ENCODE peak calls at places on chromosomes 6 and 20, in five cellular contexts. One of them, this sample, is unnamed.

GRCh38 chr6:155444952-155445903 is 10.4 kb downstream of the NOX3 start:
- DNase-seq in CD8-positive, alpha-beta T cell: no peak
- DNase-seq in H9: no peak
- DNase-seq in tibial nerve: no peak
- DNase-seq in tibial artery: no peak
- DNase-seq in this sample: no peak

GRCh38 chr6:126640921-126641320 is 301.0 kb downstream of the CENPW start:
- DNase-seq in tibial artery: no peak
- DNase-seq in tibial nerve: no peak
- DNase-seq in CD8-positive, alpha-beta T cell: no peak
- DNase-seq in H9: no peak
- DNase-seq in this sample: no peak

GRCh38 chr6:168100803-168101095 is 21.7 kb upstream of the FRMD1 start:
- DNase-seq in H9: no peak
- DNase-seq in tibial nerve: no peak
- DNase-seq in CD8-positive, alpha-beta T cell: no peak
- DNase-seq in tibial artery: no peak
- DNase-seq in this sample: no peak

GRCh38 chr6:81996414-81996813 is 243.9 kb upstream of the TENT5A start:
- DNase-seq in tibial artery: no peak
- DNase-seq in tibial nerve: no peak
- DNase-seq in CD8-positive, alpha-beta T cell: no peak
- DNase-seq in H9: no peak
- DNase-seq in this sample: no peak

GRCh38 chr6:158665332-158665731 is 15.5 kb downstream of the SYTL3 start:
- DNase-seq in tibial artery: no peak
- DNase-seq in tibial nerve: no peak
- DNase-seq in CD8-positive, alpha-beta T cell: no peak
- DNase-seq in H9: no peak
- DNase-seq in this sample: no peak

GRCh38 chr6:15893556-15894253 is 230.9 kb upstream of the DTNBP1 start:
- DNase-seq in H9: no peak
- DNase-seq in tibial nerve: no peak
- DNase-seq in CD8-positive, alpha-beta T cell: no peak
- DNase-seq in tibial artery: no peak
- DNase-seq in this sample: no peak

GRCh38 chr20:25248501-25249172 is 752 bp downstream of the PYGB start:
- DNase-seq in H9: peak; percentile 54
- DNase-seq in tibial artery: peak; percentile 73
- DNase-seq in tibial nerve: no peak
- DNase-seq in CD8-positive, alpha-beta T cell: no peak
- DNase-seq in this sample: no peak

GRCh38 chr6:97841763-97842162 is 558.7 kb upstream of the MMS22L start:
- DNase-seq in H9: no peak
- DNase-seq in CD8-positive, alpha-beta T cell: no peak
- DNase-seq in tibial nerve: no peak
- DNase-seq in tibial artery: no peak
- DNase-seq in this sample: no peak

GRCh38 chr6:137677714-137678113 is 183.5 kb upstream of the OLIG3 start:
- DNase-seq in tibial artery: no peak
- DNase-seq in tibial nerve: no peak
- DNase-seq in CD8-positive, alpha-beta T cell: no peak
- DNase-seq in H9: no peak
- DNase-seq in this sample: no peak

GRCh38 chr20:20864346-20865096 is 152.1 kb upstream of the RALGAPA2 start:
- DNase-seq in H9: no peak
- DNase-seq in tibial artery: no peak
- DNase-seq in CD8-positive, alpha-beta T cell: no peak
- DNase-seq in tibial nerve: no peak
- DNase-seq in this sample: no peak

GRCh38 chr20:5919634-5920544 is 30.4 kb downstream of the TRMT6 start:
- DNase-seq in H9: no peak
- DNase-seq in tibial artery: no peak
- DNase-seq in CD8-positive, alpha-beta T cell: no peak
- DNase-seq in tibial nerve: no peak
- DNase-seq in this sample: no peak

GRCh38 chr6:148396926-148397325 is 54.3 kb downstream of the SASH1 start:
- DNase-seq in H9: no peak
- DNase-seq in tibial nerve: no peak
- DNase-seq in tibial artery: no peak
- DNase-seq in CD8-positive, alpha-beta T cell: no peak
- DNase-seq in this sample: no peak

GRCh38 chr6:148501178-148501590 is 158.5 kb downstream of the SASH1 start:
- DNase-seq in tibial nerve: peak; percentile 80
- DNase-seq in H9: no peak
- DNase-seq in CD8-positive, alpha-beta T cell: no peak
- DNase-seq in tibial artery: peak; percentile 87
- DNase-seq in this sample: no peak

GRCh38 chr20:4071177-4071723 is 55.9 kb upstream of the RNF24 start:
- DNase-seq in H9: no peak
- DNase-seq in CD8-positive, alpha-beta T cell: no peak
- DNase-seq in tibial nerve: no peak
- DNase-seq in tibial artery: no peak
- DNase-seq in this sample: no peak

GRCh38 chr6:130223508-130223907 is 757 bp upstream of the SAMD3 start:
- DNase-seq in CD8-positive, alpha-beta T cell: peak; percentile 55
- DNase-seq in tibial nerve: no peak
- DNase-seq in tibial artery: no peak
- DNase-seq in H9: no peak
- DNase-seq in this sample: peak; percentile 64

GRCh38 chr6:119197271-119197670 is 118.8 kb upstream of the FAM184A start:
- DNase-seq in tibial artery: no peak
- DNase-seq in H9: no peak
- DNase-seq in tibial nerve: no peak
- DNase-seq in CD8-positive, alpha-beta T cell: no peak
- DNase-seq in this sample: no peak

GRCh38 chr6:12047304-12047703 is 35.2 kb downstream of the HIVEP1 start:
- DNase-seq in tibial artery: no peak
- DNase-seq in H9: no peak
- DNase-seq in tibial nerve: no peak
- DNase-seq in CD8-positive, alpha-beta T cell: no peak
- DNase-seq in this sample: no peak

GRCh38 chr20:46552460-46553420 is 2.3 kb upstream of the OCSTAMP start:
- DNase-seq in tibial nerve: no peak
- DNase-seq in CD8-positive, alpha-beta T cell: no peak
- DNase-seq in H9: no peak
- DNase-seq in tibial artery: no peak
- DNase-seq in this sample: no peak

GRCh38 chr6:35943390-35943789 is 22.5 kb upstream of the SRPK1 start:
- DNase-seq in tibial nerve: no peak
- DNase-seq in CD8-positive, alpha-beta T cell: no peak
- DNase-seq in H9: no peak
- DNase-seq in tibial artery: no peak
- DNase-seq in this sample: no peak
- TF ChIP-seq CTCF in tibial nerve: no peak
- TF ChIP-seq CTCF in CD8-positive, alpha-beta T cell: no peak
- TF ChIP-seq CTCF in H9: no peak
- TF ChIP-seq CTCF in tibial artery: no peak
- TF ChIP-seq CTCF in this sample: no peak

GRCh38 chr6:36128793-36129192 is 1.5 kb upstream of the MAPK13 start:
- DNase-seq in tibial artery: peak; percentile 21
- DNase-seq in tibial nerve: no peak
- DNase-seq in CD8-positive, alpha-beta T cell: no peak
- DNase-seq in H9: no peak
- DNase-seq in this sample: no peak

GRCh38 chr6:36129889-36130671 is at the start of gene MAPK13:
- DNase-seq in tibial nerve: no peak
- DNase-seq in H9: peak; percentile 59
- DNase-seq in tibial artery: no peak
- DNase-seq in CD8-positive, alpha-beta T cell: no peak
- DNase-seq in this sample: no peak

GRCh38 chr6:36132221-36132895 is 2.0 kb downstream of the MAPK13 start:
- DNase-seq in tibial artery: no peak
- DNase-seq in tibial nerve: no peak
- DNase-seq in H9: no peak
- DNase-seq in CD8-positive, alpha-beta T cell: no peak
- DNase-seq in this sample: no peak

GRCh38 chr6:36131517-36132220 is 1.4 kb downstream of the MAPK13 start:
- DNase-seq in tibial nerve: no peak
- DNase-seq in tibial artery: no peak
- DNase-seq in CD8-positive, alpha-beta T cell: peak; percentile 37
- DNase-seq in H9: no peak
- DNase-seq in this sample: peak; percentile 28

DNA sequence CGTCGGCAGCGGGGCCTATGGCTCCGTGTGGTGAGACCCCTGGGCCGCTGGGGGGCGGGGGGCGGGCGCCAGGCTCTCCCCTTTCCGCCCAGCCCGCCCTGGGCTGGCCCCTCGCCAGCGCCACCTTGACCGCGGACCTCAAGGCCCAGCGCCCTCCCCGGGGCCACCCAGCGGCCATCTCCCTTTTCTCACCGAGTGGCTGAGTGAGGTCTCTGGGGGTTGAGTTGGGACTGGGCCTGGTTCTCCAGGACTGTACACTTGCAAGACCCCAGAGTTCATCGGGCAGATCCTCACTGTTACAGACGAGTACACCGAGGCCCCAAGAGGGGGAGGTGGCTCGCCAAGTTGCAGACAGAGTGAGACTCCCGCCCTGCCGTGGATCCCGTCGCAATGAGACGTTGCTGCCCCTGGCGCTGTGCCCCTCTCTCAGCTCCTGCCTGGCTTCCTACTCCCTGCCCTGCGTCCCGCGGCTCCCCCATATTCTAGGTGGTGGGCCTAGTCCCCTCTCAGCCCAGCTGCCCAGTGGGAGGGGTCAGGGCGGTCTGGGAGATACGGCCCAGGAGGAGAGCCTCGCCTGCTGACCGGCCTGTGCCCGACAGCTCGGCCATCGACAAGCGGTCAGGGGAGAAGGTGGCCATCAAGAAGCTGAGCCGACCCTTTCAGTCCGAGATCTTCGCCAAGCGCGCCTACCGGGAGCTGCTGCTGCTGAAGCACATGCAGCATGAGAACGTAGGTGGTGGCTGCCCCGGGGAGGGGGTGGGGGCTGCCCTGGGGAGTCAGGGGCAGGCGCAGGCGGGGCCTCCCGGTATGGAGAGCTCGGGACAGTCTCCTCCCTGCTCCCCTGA is 581 bp downstream of the MAPK13 start:
- DNase-seq in tibial nerve: no peak
- DNase-seq in tibial artery: no peak
- DNase-seq in CD8-positive, alpha-beta T cell: peak; percentile 42
- DNase-seq in H9: peak; percentile 62
- DNase-seq in this sample: peak; percentile 36
- H3K27ac ChIP-seq in tibial nerve: no peak overlapping the region
- H3K27ac ChIP-seq in tibial artery: no peak overlapping the region
- H3K27ac ChIP-seq in CD8-positive, alpha-beta T cell: peak overlapping the region; percentile 81
- H3K27ac ChIP-seq in H9: no peak overlapping the region
- H3K27ac ChIP-seq in this sample: peak overlapping the region; percentile 82

GRCh38 chr6:36071281-36071680 is 43.7 kb downstream of the MAPK14 start:
- DNase-seq in tibial nerve: no peak
- DNase-seq in tibial artery: no peak
- DNase-seq in CD8-positive, alpha-beta T cell: no peak
- DNase-seq in H9: no peak
- DNase-seq in this sample: no peak
- TF ChIP-seq CTCF in tibial nerve: no peak
- TF ChIP-seq CTCF in tibial artery: no peak
- TF ChIP-seq CTCF in CD8-positive, alpha-beta T cell: no peak
- TF ChIP-seq CTCF in H9: no peak
- TF ChIP-seq CTCF in this sample: no peak

DNA sequence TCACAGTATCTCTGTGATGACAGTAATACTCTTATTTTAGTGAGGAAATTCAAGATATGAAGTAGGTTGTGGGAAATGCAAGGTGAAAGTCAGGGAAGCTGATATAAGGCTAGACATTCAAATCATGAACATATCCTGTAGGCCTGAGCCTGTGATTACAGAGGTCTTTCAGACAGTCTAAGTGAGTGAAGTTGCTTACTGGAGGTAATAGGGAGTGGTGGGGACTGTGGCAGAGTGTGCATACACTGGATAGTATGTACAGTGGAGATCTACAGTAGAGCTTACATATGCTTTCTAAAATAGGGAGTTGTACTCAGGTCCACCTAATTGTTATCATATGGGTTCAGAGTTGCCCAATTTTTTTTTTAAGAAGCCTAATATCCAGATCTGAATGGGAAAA is 3.1 kb downstream of the DHX35 start:
- DNase-seq in CD8-positive, alpha-beta T cell: no peak
- DNase-seq in H9: no peak
- DNase-seq in tibial artery: no peak
- DNase-seq in tibial nerve: no peak
- DNase-seq in this sample: no peak
- H3K27ac ChIP-seq in CD8-positive, alpha-beta T cell: no peak overlapping the region
- H3K27ac ChIP-seq in H9: no peak overlapping the region
- H3K27ac ChIP-seq in tibial artery: no peak overlapping the region
- H3K27ac ChIP-seq in tibial nerve: no peak overlapping the region
- H3K27ac ChIP-seq in this sample: no peak overlapping the region

GRCh38 chr6:146381486-146381885 is 162.1 kb upstream of the RAB32 start:
- DNase-seq in H9: no peak
- DNase-seq in CD8-positive, alpha-beta T cell: no peak
- DNase-seq in tibial nerve: no peak
- DNase-seq in tibial artery: no peak
- DNase-seq in this sample: no peak
- TF ChIP-seq CTCF in H9: peak; percentile 63
- TF ChIP-seq CTCF in CD8-positive, alpha-beta T cell: no peak
- TF ChIP-seq CTCF in tibial nerve: no peak
- TF ChIP-seq CTCF in tibial artery: no peak
- TF ChIP-seq CTCF in this sample: no peak

DNA sequence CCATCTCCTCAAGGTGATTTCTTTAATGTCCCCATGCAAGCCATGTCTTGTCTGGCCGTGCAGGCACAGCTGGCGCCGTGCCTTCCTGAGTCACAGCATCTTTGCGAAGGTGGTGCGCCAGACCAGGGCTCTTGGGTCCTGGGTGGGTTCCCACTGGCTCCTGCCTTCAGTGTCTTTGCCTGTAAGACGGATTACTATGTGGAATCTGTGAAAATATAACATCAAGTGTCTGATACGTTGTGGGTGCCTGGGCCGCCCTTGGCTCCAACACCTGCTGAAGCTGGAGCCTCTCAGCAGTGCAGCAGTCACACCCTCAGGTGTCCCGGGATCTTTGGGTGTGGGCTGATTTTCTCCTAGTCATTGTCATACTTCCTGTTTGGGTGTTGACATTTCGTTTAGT is 3.2 kb downstream of the OSBPL2 start:
- DNase-seq in tibial nerve: no peak
- DNase-seq in tibial artery: no peak
- DNase-seq in H9: no peak
- DNase-seq in CD8-positive, alpha-beta T cell: no peak
- DNase-seq in this sample: no peak
- H3K27ac ChIP-seq in tibial nerve: no peak overlapping the region
- H3K27ac ChIP-seq in tibial artery: no peak overlapping the region
- H3K27ac ChIP-seq in H9: no peak overlapping the region
- H3K27ac ChIP-seq in CD8-positive, alpha-beta T cell: no peak overlapping the region
- H3K27ac ChIP-seq in this sample: peak overlapping the region; percentile 3

GRCh38 chr20:32485126-32485769 is 99.9 kb downstream of the NOL4L start:
- DNase-seq in H9: peak; percentile 68
- DNase-seq in tibial nerve: peak; percentile 93
- DNase-seq in CD8-positive, alpha-beta T cell: peak; percentile 72
- DNase-seq in tibial artery: peak; percentile 82
- DNase-seq in this sample: peak; percentile 76
- TF ChIP-seq CTCF in H9: peak; percentile 84
- TF ChIP-seq CTCF in tibial nerve: peak; percentile 74
- TF ChIP-seq CTCF in CD8-positive, alpha-beta T cell: peak; percentile 88
- TF ChIP-seq CTCF in tibial artery: peak; percentile 74
- TF ChIP-seq CTCF in this sample: peak; percentile 78

GRCh38 chr20:2210646-2211556 is 84.9 kb upstream of the TGM3 start:
- DNase-seq in tibial artery: no peak
- DNase-seq in tibial nerve: peak; percentile 25
- DNase-seq in H9: no peak
- DNase-seq in CD8-positive, alpha-beta T cell: no peak
- DNase-seq in this sample: no peak
- H3K27ac ChIP-seq in tibial artery: no peak overlapping the region
- H3K27ac ChIP-seq in tibial nerve: no peak overlapping the region
- H3K27ac ChIP-seq in H9: no peak overlapping the region
- H3K27ac ChIP-seq in CD8-positive, alpha-beta T cell: no peak overlapping the region
- H3K27ac ChIP-seq in this sample: no peak overlapping the region

GRCh38 chr20:57388953-57389694 is 2.1 kb upstream of the RBM38 start:
- DNase-seq in tibial artery: peak; percentile 90
- DNase-seq in tibial nerve: peak; percentile 51
- DNase-seq in CD8-positive, alpha-beta T cell: peak; percentile 51
- DNase-seq in H9: peak; percentile 80
- DNase-seq in this sample: peak; percentile 58
- TF ChIP-seq CTCF in tibial artery: peak; percentile 35
- TF ChIP-seq CTCF in tibial nerve: peak; percentile 52
- TF ChIP-seq CTCF in CD8-positive, alpha-beta T cell: peak; percentile 61
- TF ChIP-seq CTCF in H9: peak; percentile 50
- TF ChIP-seq CTCF in this sample: peak; percentile 59

This sample was measured in CD4-positive, alpha-beta T cell.